ENCODE peak calls at places on chromosomes 16 and 17, in nine cellular contexts. C is Panc1, Q is transverse colon, A is cardiac fibroblast, R is GM12878, J is Peyer's patch, X is progenitor cell of endocrine pancreas, V is psoas muscle, E is astrocyte of the spinal cord. W is an unnamed sample.

GRCh38 chr17:73101031-73101430 is 8.5 kb upstream of the SLC39A11 start:
- DNase-seq in J (peak), V (no peak), Q (no peak), R (no peak), X (no peak), A (no peak), C (no peak), E (no peak), W (no peak)

GRCh38 chr17:45296003-45296832 is 20.6 kb downstream of the MAP3K14 start:
- DNase-seq in E (no peak), R (no peak), V (no peak), A (peak), C (no peak), J (peak), X (no peak), Q (peak), W (no peak)

GRCh38 chr17:18181358-18181757 is 2.3 kb upstream of the ALKBH5 start:
- DNase-seq in C (no peak), E (no peak), J (no peak), Q (no peak), R (no peak), A (peak), X (no peak), V (no peak), W (no peak)

GRCh38 chr17:61808442-61808841 is 54.9 kb downstream of the BRIP1 start:
- DNase-seq in E (no peak), A (no peak), V (no peak), J (no peak), R (no peak), Q (no peak), X (no peak), C (no peak), W (no peak)

GRCh38 chr17:79674506-79675412 is 56.0 kb upstream of the ENPP7 start:
- DNase-seq in A (no peak), R (no peak), C (no peak), X (no peak), E (no peak), V (no peak), J (no peak), Q (no peak), W (no peak)

GRCh38 chr16:89722392-89723278 is 1.3 kb downstream of the ZNF276 start:
- DNase-seq in E (peak), Q (peak), J (peak), R (no peak), X (no peak), A (peak), V (peak), C (no peak), W (peak)

GRCh38 chr17:35743911-35744328 is 9.1 kb downstream of the GAS2L2 start:
- DNase-seq in A (peak), J (no peak), C (no peak), Q (no peak), E (peak), V (no peak), R (no peak), X (peak), W (no peak)

GRCh38 chr17:66947311-66947710 is 17.2 kb upstream of the CACNG4 start:
- DNase-seq in A (no peak), X (no peak), V (no peak), C (no peak), J (no peak), E (no peak), R (no peak), Q (no peak), W (no peak)

GRCh38 chr17:82200743-82201497 is 11.7 kb downstream of the CCDC57 start:
- DNase-seq in E (no peak), R (no peak), A (no peak), Q (no peak), C (no peak), X (no peak), J (peak), V (no peak), W (no peak)

GRCh38 chr17:39130205-39130604 is 21.2 kb downstream of the PLXDC1 start:
- DNase-seq in J (no peak), X (no peak), V (no peak), Q (no peak), R (no peak), C (no peak), E (no peak), A (no peak), W (no peak)

GRCh38 chr17:78349831-78350631 is 9.8 kb downstream of the SOCS3 start:
- DNase-seq in Q (no peak), J (no peak), C (no peak), R (no peak), V (no peak), E (no peak), A (no peak), X (no peak), W (no peak)

GRCh38 chr16:84929421-84930297 is 81.7 kb downstream of the ZDHHC7 start:
- DNase-seq in E (no peak), R (no peak), C (no peak), V (peak), J (no peak), A (peak), Q (no peak), X (no peak), W (no peak)

GRCh38 chr17:31072186-31072585 is 22.6 kb upstream of the NF1 start:
- DNase-seq in X (no peak), J (no peak), Q (no peak), V (no peak), A (peak), R (no peak), C (no peak), E (no peak), W (no peak)

GRCh38 chr17:64488301-64488700 is 8.6 kb downstream of the POLG2 start:
- DNase-seq in Q (no peak), C (no peak), A (no peak), V (no peak), R (no peak), E (no peak), X (no peak), J (no peak), W (no peak)

GRCh38 chr16:28162326-28162877 is 49.4 kb downstream of the XPO6 start:
- DNase-seq in X (no peak), E (no peak), C (no peak), R (no peak), J (no peak), A (no peak), V (no peak), Q (no peak), W (no peak)

GRCh38 chr17:64920419-64921172 is 1.3 kb upstream of the LRRC37A3 start:
- DNase-seq in J (no peak), V (peak), C (no peak), X (no peak), Q (no peak), R (no peak), E (no peak), A (no peak), W (no peak)

GRCh38 chr17:73705594-73705993 is 61.3 kb upstream of the SDK2 start:
- DNase-seq in R (no peak), A (peak), V (no peak), E (peak), Q (no peak), X (no peak), C (no peak), J (no peak), W (no peak)

GRCh38 chr16:17591655-17592405 is 121.1 kb upstream of the XYLT1 start:
- DNase-seq in Q (no peak), V (no peak), R (no peak), E (no peak), J (no peak), C (no peak), A (no peak), X (no peak), W (no peak)

GRCh38 chr17:67067571-67068517 is 23.5 kb downstream of the CACNG1 start:
- DNase-seq in E (no peak), C (no peak), J (no peak), R (no peak), V (no peak), A (no peak), X (no peak), Q (no peak), W (no peak)

GRCh38 chr17:3777366-3777765 is 23.6 kb downstream of the ITGAE start:
- DNase-seq in V (no peak), Q (no peak), J (no peak), E (no peak), A (no peak), R (no peak), C (no peak), X (no peak), W (no peak)

GRCh38 chr17:39461911-39462641 is 790 bp downstream of the CDK12 start:
- DNase-seq in V (peak), R (peak), X (no peak), J (peak), C (no peak), Q (no peak), E (peak), A (no peak), W (peak)

GRCh38 chr16:908526-909155 is 62.1 kb downstream of the LMF1 start:
- DNase-seq in C (no peak), J (no peak), V (peak), X (no peak), Q (no peak), A (no peak), R (no peak), E (no peak), W (no peak)

GRCh38 chr17:60435244-60436170 is 13.2 kb downstream of the CHCT1 start:
- DNase-seq in R (peak), X (peak), C (peak), J (peak), V (peak), E (peak), Q (peak), A (peak), W (peak)

GRCh38 chr17:2898255-2898926 is 102.2 kb downstream of the RAP1GAP2 start:
- DNase-seq in C (no peak), E (no peak), X (no peak), A (no peak), R (no peak), Q (no peak), J (no peak), V (no peak), W (no peak)

GRCh38 chr16:67028555-67029248 is at the start of gene CBFB:
- DNase-seq in E (peak), X (peak), J (peak), R (peak), C (peak), V (peak), Q (peak), A (peak), W (peak)

GRCh38 chr17:26766743-26767142 is 527.2 kb upstream of the WSB1 start:
- DNase-seq in R (no peak), A (no peak), C (no peak), J (no peak), Q (no peak), X (no peak), V (no peak), E (no peak), W (no peak)

DNA sequence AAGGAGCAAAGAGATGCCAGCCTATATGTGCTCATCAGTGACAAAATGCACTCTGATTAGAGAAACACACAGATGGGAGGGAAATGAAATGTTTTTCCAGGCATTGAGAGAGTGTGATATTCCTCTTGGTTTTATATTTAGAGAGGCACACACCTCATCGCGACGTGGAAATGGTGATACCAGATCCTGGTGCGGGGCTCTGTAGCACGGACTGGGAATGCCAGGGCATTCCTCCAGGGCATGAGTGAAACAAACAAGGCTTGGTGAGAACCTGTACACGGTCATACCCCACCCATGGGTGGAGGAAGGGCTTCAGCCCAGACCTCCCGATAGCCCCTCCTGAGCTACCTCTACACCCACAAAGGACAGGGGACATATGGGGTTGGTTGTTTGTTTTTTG is 280.2 kb downstream of the C16orf95 start:
- DNase-seq in R (no peak), X (no peak), E (no peak), V (no peak), J (no peak), C (no peak), Q (no peak), A (no peak), W (no peak)
- TF ChIP-seq CTCF in R (no peak), X (no peak), E (no peak), V (no peak), J (no peak), C (no peak), Q (no peak), A (no peak), W (no peak)

GRCh38 chr17:16285646-16286008 is 67.6 kb downstream of the CENPV start:
- DNase-seq in C (no peak), J (no peak), E (no peak), Q (no peak), A (no peak), X (no peak), R (no peak), V (no peak), W (no peak)
- TF ChIP-seq CTCF in C (peak), J (peak), E (peak), Q (peak), A (peak), X (peak), R (peak), V (peak), W (peak)

GRCh38 chr16:30378236-30379164 is 3.9 kb downstream of the SEPTIN1 start:
- DNase-seq in V (peak), C (no peak), R (peak), A (peak), Q (peak), J (peak), E (peak), X (peak), W (peak)
- TF ChIP-seq CTCF in V (peak), C (no peak), R (peak), A (peak), Q (no peak), J (peak), E (peak), X (peak), W (no peak)

DNA sequence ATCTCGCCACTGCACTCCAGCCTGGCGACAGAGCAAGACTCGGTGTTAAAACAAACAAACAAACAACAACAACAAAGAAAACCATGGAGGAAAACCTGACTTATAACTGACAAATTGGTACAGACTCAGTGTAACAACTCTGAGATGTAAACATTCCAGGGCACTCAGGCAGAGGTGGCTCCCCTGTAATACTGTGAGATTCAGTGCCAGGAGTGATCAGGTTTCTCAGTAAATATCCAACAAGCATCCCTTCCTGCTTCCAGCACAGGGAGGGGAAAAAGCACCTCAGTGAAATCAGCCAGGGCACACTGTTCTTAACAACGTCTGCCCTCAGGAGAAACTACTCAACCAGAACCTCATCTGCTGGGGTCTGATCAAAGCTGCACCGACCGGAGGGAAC is 52.4 kb downstream of the AMFR start:
- DNase-seq in C (no peak), X (no peak), A (no peak), R (no peak), J (no peak), V (no peak), E (no peak), Q (no peak), W (no peak)
- TF ChIP-seq CTCF in C (no peak), X (no peak), A (no peak), R (no peak), J (no peak), V (no peak), E (no peak), Q (no peak), W (no peak)

DNA sequence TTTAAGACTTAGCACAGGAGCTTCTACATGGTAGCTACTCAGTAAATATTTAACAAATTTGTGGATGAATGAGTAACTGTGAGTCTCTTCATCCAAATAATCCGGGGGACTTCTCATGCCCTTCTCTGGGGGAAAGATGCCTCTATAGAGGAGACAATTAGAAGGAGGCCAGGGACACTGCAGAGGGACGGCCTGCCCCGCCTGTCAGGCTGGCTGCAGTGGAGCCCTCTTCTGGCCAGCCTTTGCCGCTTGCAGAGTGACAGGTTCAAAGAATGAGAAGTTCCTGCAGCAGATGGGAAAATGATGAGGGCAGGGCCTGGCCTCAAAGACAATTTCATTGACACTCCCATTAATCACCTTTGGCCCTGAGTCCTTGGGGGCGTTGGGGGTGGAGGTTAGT is 339.1 kb downstream of the MAF start:
- DNase-seq in X (peak), A (no peak), Q (peak), R (no peak), V (peak), J (no peak), C (no peak), E (no peak), W (no peak)
- TF ChIP-seq CTCF in X (peak), A (no peak), Q (peak), R (peak), V (peak), J (peak), C (peak), E (peak), W (peak)

GRCh38 chr16:2008631-2009301 is 855 bp downstream of the ZNF598 start:
- DNase-seq in Q (no peak), E (no peak), R (no peak), J (no peak), X (no peak), V (peak), A (peak), C (no peak), W (no peak)

GRCh38 chr16:2008009-2008526 is 1.6 kb downstream of the ZNF598 start:
- DNase-seq in Q (peak), A (peak), R (no peak), C (no peak), V (peak), J (no peak), E (peak), X (no peak), W (no peak)

GRCh38 chr16:2009791-2010510 is at the start of gene ZNF598:
- DNase-seq in J (peak), E (peak), A (peak), X (peak), Q (peak), R (no peak), V (peak), C (no peak), W (peak)

GRCh38 chr16:2007081-2007836 is 2.4 kb downstream of the ZNF598 start:
- DNase-seq in R (no peak), C (no peak), V (peak), E (no peak), J (no peak), Q (no peak), A (no peak), X (no peak), W (no peak)

GRCh38 chr16:2009302-2009711 is 314 bp downstream of the ZNF598 start:
- DNase-seq in E (no peak), R (no peak), X (no peak), A (no peak), J (no peak), V (peak), Q (no peak), C (no peak), W (no peak)
- TF ChIP-seq CTCF in E (no peak), R (no peak), X (no peak), A (no peak), J (no peak), V (no peak), Q (no peak), C (no peak), W (no peak)

GRCh38 chr16:9297437-9298113 is 206.1 kb downstream of the HAPSTR1 start:
- DNase-seq in R (no peak), Q (no peak), A (no peak), C (no peak), X (no peak), J (no peak), E (no peak), V (no peak), W (no peak)
- TF ChIP-seq CTCF in R (peak), Q (peak), A (peak), C (peak), X (peak), J (peak), E (peak), V (peak), W (peak)

GRCh38 chr17:41678907-41679739 is 9.6 kb upstream of the EIF1 start:
- DNase-seq in X (no peak), J (peak), Q (no peak), A (peak), V (peak), C (no peak), E (peak), R (peak), W (no peak)
- TF ChIP-seq CTCF in X (no peak), J (peak), Q (no peak), A (no peak), V (no peak), C (no peak), E (peak), R (peak), W (no peak)

GRCh38 chr17:50173335-50173941 is 7.6 kb downstream of the SGCA start:
- DNase-seq in E (peak), V (peak), R (no peak), X (no peak), A (peak), Q (no peak), J (no peak), C (no peak), W (no peak)
- TF ChIP-seq CTCF in E (no peak), V (no peak), R (no peak), X (no peak), A (no peak), Q (no peak), J (no peak), C (no peak), W (no peak)

GRCh38 chr16:68085259-68086071 is at the start of gene NFATC3:
- DNase-seq in Q (peak), J (peak), C (no peak), A (peak), V (peak), E (peak), X (peak), R (no peak), W (peak)

GRCh38 chr16:68082596-68083238 is 2.5 kb upstream of the NFATC3 start:
- DNase-seq in E (no peak), X (no peak), C (no peak), J (peak), A (no peak), V (no peak), R (no peak), Q (no peak), W (no peak)

GRCh38 chr16:68084504-68085258 is 489 bp upstream of the NFATC3 start:
- DNase-seq in X (peak), Q (peak), V (peak), C (no peak), R (peak), A (peak), J (peak), E (peak), W (peak)

GRCh38 chr16:68083239-68083781 is 1.9 kb upstream of the NFATC3 start:
- DNase-seq in V (no peak), C (no peak), Q (no peak), A (no peak), J (peak), R (no peak), X (no peak), E (no peak), W (no peak)

DNA sequence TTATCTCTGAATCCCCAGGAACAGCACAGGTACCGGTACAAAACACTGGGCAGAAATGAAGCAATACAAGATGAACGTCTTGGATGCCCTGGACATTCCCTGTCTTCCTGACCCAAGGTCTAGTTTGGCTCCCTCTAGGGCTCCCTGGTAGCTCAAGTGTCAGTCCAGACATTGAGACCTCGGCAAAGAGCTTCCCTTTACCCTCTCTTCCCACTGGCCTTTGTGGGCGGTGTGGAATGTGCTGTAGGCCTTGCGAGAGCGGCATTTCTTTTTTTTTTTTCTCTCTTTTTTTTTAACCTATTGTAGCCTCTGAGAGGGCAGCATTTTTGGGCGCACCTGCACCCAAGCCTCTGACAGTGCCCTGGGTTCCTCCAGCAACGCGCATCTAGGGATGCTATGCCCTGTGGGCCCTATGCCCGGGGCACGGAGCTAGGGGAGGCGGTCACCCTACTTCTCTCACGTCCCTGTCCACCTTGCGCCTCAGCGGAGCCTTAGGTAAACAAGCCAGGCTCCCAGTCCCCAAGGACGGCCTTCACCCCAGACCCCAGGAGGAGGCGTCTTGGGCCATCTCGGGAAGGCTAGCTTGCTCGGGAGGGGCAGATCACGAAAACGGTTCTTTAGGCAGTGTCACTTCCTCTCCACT is 1.2 kb upstream of the NFATC3 start:
- DNase-seq in E (no peak), V (no peak), Q (no peak), J (no peak), C (no peak), R (no peak), A (peak), X (no peak), W (no peak)
- TF ChIP-seq CTCF in E (no peak), V (no peak), Q (no peak), J (no peak), C (no peak), R (no peak), A (no peak), X (no peak), W (no peak)